ENCODE peak calls at places on chromosomes 4 and X, in five cellular contexts. L is renal cortical epithelial cell, J is B cell, I is COR-L47, D is body of pancreas. M is an unnamed sample.

GRCh38 chrX:39020051-39020669 is 218.9 kb downstream of the MID1IP1 start:
- DNase-seq in L (no peak), I (no peak), J (no peak), D (no peak), M (no peak)

GRCh38 chr4:112910109-112910736 is 139.2 kb upstream of the ANK2 start:
- DNase-seq in D (no peak), J (no peak), I (peak; percentile 27), L (no peak), M (no peak)

GRCh38 chrX:67544281-67544680 is 460 bp downstream of the AR start:
- DNase-seq in J (no peak), L (no peak), I (no peak), D (no peak), M (no peak)

GRCh38 chr4:79445371-79445781 is 37.3 kb upstream of the GK2 start:
- DNase-seq in I (peak; percentile 94), L (peak; percentile 14), J (no peak), D (no peak), M (peak; percentile 98)

GRCh38 chr4:40316782-40317635 is 18.1 kb upstream of the CHRNA9 start:
- DNase-seq in I (no peak), J (peak; percentile 79), D (peak; percentile 79), L (peak; percentile 97), M (no peak)

GRCh38 chrX:154779261-154779660 is 16.6 kb downstream of the DKC1 start:
- DNase-seq in J (no peak), D (no peak), I (no peak), L (no peak), M (no peak)

GRCh38 chr4:69830529-69831269 is 29.2 kb downstream of the SULT1E1 start:
- DNase-seq in J (no peak), L (peak; percentile 78), D (peak; percentile 62), I (peak; percentile 79), M (no peak)

GRCh38 chrX:41313419-41313818 is 20.5 kb upstream of the DDX3X start:
- DNase-seq in I (no peak), L (peak; percentile 85), D (no peak), J (no peak), M (no peak)

GRCh38 chrX:71198066-71198465 is 25.0 kb upstream of the GJB1 start:
- DNase-seq in J (no peak), I (no peak), L (no peak), D (no peak), M (no peak)

GRCh38 chrX:24153175-24153795 is 3.8 kb downstream of the ZFX start:
- DNase-seq in D (no peak), I (no peak), J (no peak), L (no peak), M (no peak)

GRCh38 chrX:637660-638481 is 7.3 kb downstream of the SHOX start:
- DNase-seq in J (no peak), D (no peak), L (no peak), I (no peak), M (no peak)

GRCh38 chrX:150897371-150898319 is 823 bp downstream of the CD99L2 start:
- DNase-seq in D (peak; percentile 28), L (peak; percentile 7), I (peak; percentile 44), J (no peak), M (no peak)

GRCh38 chr4:14841801-14842748 is 160.2 kb upstream of the CPEB2 start:
- DNase-seq in D (no peak), L (no peak), J (no peak), I (no peak), M (peak; percentile 70)

GRCh38 chr4:80989921-80990544 is 40.5 kb upstream of the BMP3 start:
- DNase-seq in L (peak; percentile 76), J (peak; percentile 46), D (peak; percentile 36), I (peak; percentile 52), M (peak; percentile 54)

GRCh38 chrX:150212672-150213480 is 150.2 kb upstream of the MAMLD1 start:
- DNase-seq in D (peak; percentile 17), I (no peak), L (no peak), J (no peak), M (no peak)

GRCh38 chr4:100372432-100372831 is 145.4 kb downstream of the EMCN start:
- DNase-seq in J (peak; percentile 40), L (no peak), I (no peak), D (no peak), M (no peak)